ENCODE peak calls at places on chromosomes 1 and 21, in four cellular contexts. One of them, this sample, is unnamed.

GRCh38 chr21:35203093-35204021 is 154.3 kb upstream of the RUNX1 start:
- DNase-seq in WTC11: no peak
- DNase-seq in HepG2: no peak
- DNase-seq in K562: no peak
- DNase-seq in this sample: no peak

GRCh38 chr1:119279441-119280415 is 88.9 kb upstream of the HAO2 start:
- DNase-seq in WTC11: no peak
- DNase-seq in HepG2: peak
- DNase-seq in K562: no peak
- DNase-seq in this sample: no peak

GRCh38 chr21:15943009-15943666 is 213.4 kb downstream of the USP25 start:
- DNase-seq in WTC11: no peak
- DNase-seq in HepG2: peak
- DNase-seq in K562: no peak
- DNase-seq in this sample: no peak

GRCh38 chr1:167450843-167451242 is 67.5 kb downstream of the CD247 start:
- DNase-seq in WTC11: no peak
- DNase-seq in HepG2: no peak
- DNase-seq in K562: no peak
- DNase-seq in this sample: no peak

GRCh38 chr21:44657635-44658183 is at the start of gene KRTAP12-3:
- DNase-seq in WTC11: no peak
- DNase-seq in HepG2: no peak
- DNase-seq in K562: no peak
- DNase-seq in this sample: no peak

GRCh38 chr1:167491586-167492408 is 26.5 kb downstream of the CD247 start:
- DNase-seq in WTC11: peak
- DNase-seq in HepG2: no peak
- DNase-seq in K562: no peak
- DNase-seq in this sample: no peak

GRCh38 chr21:37593015-37593414 is 226.4 kb downstream of the DYRK1A start:
- DNase-seq in WTC11: peak
- DNase-seq in HepG2: no peak
- DNase-seq in K562: no peak
- DNase-seq in this sample: no peak

GRCh38 chr1:245677446-245678240 is 522.9 kb downstream of the KIF26B start:
- DNase-seq in WTC11: no peak
- DNase-seq in HepG2: no peak
- DNase-seq in K562: no peak
- DNase-seq in this sample: no peak

GRCh38 chr1:43914576-43915525 is 18.8 kb upstream of the ARTN start:
- DNase-seq in WTC11: no peak
- DNase-seq in HepG2: no peak
- DNase-seq in K562: no peak
- DNase-seq in this sample: no peak

GRCh38 chr1:30879940-30880339 is 28.6 kb downstream of the SDC3 start:
- DNase-seq in WTC11: peak
- DNase-seq in HepG2: no peak
- DNase-seq in K562: no peak
- DNase-seq in this sample: no peak

GRCh38 chr1:193694741-193695140 is 508.3 kb upstream of the B3GALT2 start:
- DNase-seq in WTC11: no peak
- DNase-seq in HepG2: no peak
- DNase-seq in K562: no peak
- DNase-seq in this sample: no peak

GRCh38 chr1:31754397-31754796 is 9.7 kb downstream of the ADGRB2 start:
- DNase-seq in WTC11: no peak
- DNase-seq in HepG2: no peak
- DNase-seq in K562: no peak
- DNase-seq in this sample: no peak

GRCh38 chr1:108075055-108075454 is 110.1 kb upstream of the VAV3 start:
- DNase-seq in WTC11: no peak
- DNase-seq in HepG2: no peak
- DNase-seq in K562: no peak
- DNase-seq in this sample: no peak

GRCh38 chr1:174998569-174999215 is 1.1 kb upstream of the CACYBP start:
- DNase-seq in WTC11: no peak
- DNase-seq in HepG2: peak
- DNase-seq in K562: peak
- DNase-seq in this sample: peak

GRCh38 chr1:210663730-210664573 is 335.2 kb downstream of the HHAT start:
- DNase-seq in WTC11: no peak
- DNase-seq in HepG2: no peak
- DNase-seq in K562: no peak
- DNase-seq in this sample: no peak

GRCh38 chr1:9792156-9793042 is 31.4 kb downstream of the CLSTN1 start:
- DNase-seq in WTC11: peak
- DNase-seq in HepG2: no peak
- DNase-seq in K562: peak
- DNase-seq in this sample: peak

GRCh38 chr1:43711049-43711448 is 3.7 kb downstream of the ST3GAL3 start:
- DNase-seq in WTC11: no peak
- DNase-seq in HepG2: no peak
- DNase-seq in K562: peak
- DNase-seq in this sample: no peak

GRCh38 chr1:209398330-209398991 is 185.1 kb upstream of the CAMK1G start:
- DNase-seq in WTC11: peak
- DNase-seq in HepG2: no peak
- DNase-seq in K562: no peak
- DNase-seq in this sample: no peak

GRCh38 chr1:29639156-29639736 is 402.9 kb downstream of the PTPRU start:
- DNase-seq in WTC11: no peak
- DNase-seq in HepG2: no peak
- DNase-seq in K562: no peak
- DNase-seq in this sample: no peak

GRCh38 chr1:93629101-93630059 is 52.3 kb downstream of the BCAR3 start:
- DNase-seq in WTC11: no peak
- DNase-seq in HepG2: peak
- DNase-seq in K562: peak
- DNase-seq in this sample: peak

GRCh38 chr1:60903591-60903990 is 178.8 kb upstream of the NFIA start:
- DNase-seq in WTC11: no peak
- DNase-seq in HepG2: no peak
- DNase-seq in K562: no peak
- DNase-seq in this sample: no peak

GRCh38 chr1:78833491-78833890 is 173.0 kb downstream of the ADGRL4 start:
- DNase-seq in WTC11: no peak
- DNase-seq in HepG2: no peak
- DNase-seq in K562: no peak
- DNase-seq in this sample: no peak

GRCh38 chr1:201542166-201543045 is 3.5 kb downstream of the NAV1 start:
- DNase-seq in WTC11: no peak
- DNase-seq in HepG2: no peak
- DNase-seq in K562: no peak
- DNase-seq in this sample: no peak

GRCh38 chr1:39631361-39632331 is 7.8 kb downstream of the HEYL start:
- DNase-seq in WTC11: no peak
- DNase-seq in HepG2: no peak
- DNase-seq in K562: peak
- DNase-seq in this sample: no peak

GRCh38 chr1:185789846-185790735 is 55.9 kb downstream of the HMCN1 start:
- DNase-seq in WTC11: no peak
- DNase-seq in HepG2: no peak
- DNase-seq in K562: no peak
- DNase-seq in this sample: no peak

GRCh38 chr1:186404454-186405051 is 28.9 kb downstream of the ODR4 start:
- DNase-seq in WTC11: no peak
- DNase-seq in HepG2: peak
- DNase-seq in K562: peak
- DNase-seq in this sample: peak

GRCh38 chr1:51331206-51332100 is 1.1 kb upstream of the TTC39A start:
- DNase-seq in WTC11: no peak
- DNase-seq in HepG2: peak
- DNase-seq in K562: peak
- DNase-seq in this sample: peak

GRCh38 chr1:225474986-225475820 is 47.4 kb upstream of the LBR start:
- DNase-seq in WTC11: peak
- DNase-seq in HepG2: peak
- DNase-seq in K562: peak
- DNase-seq in this sample: peak

GRCh38 chr1:209038735-209039134 is 544.8 kb upstream of the CAMK1G start:
- DNase-seq in WTC11: no peak
- DNase-seq in HepG2: no peak
- DNase-seq in K562: no peak
- DNase-seq in this sample: no peak

GRCh38 chr1:230163205-230163604 is 96.2 kb downstream of the GALNT2 start:
- DNase-seq in WTC11: no peak
- DNase-seq in HepG2: no peak
- DNase-seq in K562: no peak
- DNase-seq in this sample: no peak

GRCh38 chr1:91712981-91713841 is 172.7 kb downstream of the TGFBR3 start:
- DNase-seq in WTC11: no peak
- DNase-seq in HepG2: no peak
- DNase-seq in K562: no peak
- DNase-seq in this sample: no peak

GRCh38 chr1:233410906-233411305 is 83.4 kb downstream of the MAP3K21 start:
- DNase-seq in WTC11: no peak
- DNase-seq in HepG2: no peak
- DNase-seq in K562: no peak
- DNase-seq in this sample: no peak

GRCh38 chr21:33836408-33836807 is 79.2 kb downstream of the ATP5PO start:
- DNase-seq in WTC11: no peak
- DNase-seq in HepG2: no peak
- DNase-seq in K562: no peak
- DNase-seq in this sample: no peak

GRCh38 chr1:43065191-43065590 is 106.5 kb upstream of the SLC2A1 start:
- DNase-seq in WTC11: no peak
- DNase-seq in HepG2: no peak
- DNase-seq in K562: no peak
- DNase-seq in this sample: no peak

GRCh38 chr1:118101445-118101844 is 83.6 kb downstream of the SPAG17 start:
- DNase-seq in WTC11: no peak
- DNase-seq in HepG2: no peak
- DNase-seq in K562: no peak
- DNase-seq in this sample: no peak

GRCh38 chr1:229887043-229887822 is 179.8 kb upstream of the GALNT2 start:
- DNase-seq in WTC11: no peak
- DNase-seq in HepG2: no peak
- DNase-seq in K562: no peak
- DNase-seq in this sample: no peak

DNA sequence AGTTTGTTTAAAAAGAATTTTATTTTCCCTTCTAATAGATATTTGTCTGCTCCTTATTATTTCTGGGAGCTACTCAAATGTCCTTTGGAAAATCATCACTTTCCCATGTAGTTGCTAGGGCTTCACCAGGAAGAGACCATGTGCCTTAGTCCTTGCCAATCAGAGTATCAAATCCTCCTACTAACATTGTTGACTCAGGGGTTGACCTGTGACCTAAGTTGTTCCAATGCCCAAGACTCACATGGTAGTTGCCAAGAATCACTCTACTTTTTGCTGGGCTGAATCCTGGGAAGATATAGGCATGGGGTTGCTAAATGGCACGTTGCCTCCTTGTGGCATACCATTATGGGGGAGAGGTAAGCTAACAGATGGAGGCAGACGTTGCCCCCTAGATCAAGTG is 58.2 kb upstream of the FOXD3 start:
- DNase-seq in WTC11: no peak
- DNase-seq in HepG2: no peak
- DNase-seq in K562: no peak
- DNase-seq in this sample: no peak
- TF ChIP-seq ELF4 in WTC11: no peak
- TF ChIP-seq ELF4 in HepG2: no peak
- TF ChIP-seq ELF4 in K562: no peak
- TF ChIP-seq ELF4 in this sample: no peak

GRCh38 chr1:183571678-183572268 is 18.5 kb downstream of the NCF2 start:
- DNase-seq in WTC11: no peak
- DNase-seq in HepG2: no peak
- DNase-seq in K562: no peak
- DNase-seq in this sample: no peak
- TF ChIP-seq ELF4 in WTC11: no peak
- TF ChIP-seq ELF4 in HepG2: no peak
- TF ChIP-seq ELF4 in K562: no peak
- TF ChIP-seq ELF4 in this sample: no peak

GRCh38 chr1:110615548-110616130 is 9.5 kb upstream of the KCNA2 start:
- DNase-seq in WTC11: peak
- DNase-seq in HepG2: peak
- DNase-seq in K562: peak
- DNase-seq in this sample: peak
- TF ChIP-seq ELF4 in WTC11: no peak
- TF ChIP-seq ELF4 in HepG2: no peak
- TF ChIP-seq ELF4 in K562: no peak
- TF ChIP-seq ELF4 in this sample: no peak

GRCh38 chr1:96509351-96509750 is 212.2 kb upstream of the PTBP2 start:
- DNase-seq in WTC11: no peak
- DNase-seq in HepG2: no peak
- DNase-seq in K562: no peak
- DNase-seq in this sample: no peak
- TF ChIP-seq ELF4 in WTC11: no peak
- TF ChIP-seq ELF4 in HepG2: no peak
- TF ChIP-seq ELF4 in K562: no peak
- TF ChIP-seq ELF4 in this sample: no peak

GRCh38 chr1:16977377-16977776 is 3.0 kb downstream of the MFAP2 start:
- DNase-seq in WTC11: no peak
- DNase-seq in HepG2: no peak
- DNase-seq in K562: no peak
- DNase-seq in this sample: no peak
- TF ChIP-seq ELF4 in WTC11: no peak
- TF ChIP-seq ELF4 in HepG2: no peak
- TF ChIP-seq ELF4 in K562: no peak
- TF ChIP-seq ELF4 in this sample: no peak

GRCh38 chr1:26351591-26352337 is 2.2 kb downstream of the CRYBG2 start:
- DNase-seq in WTC11: no peak
- DNase-seq in HepG2: peak
- DNase-seq in K562: peak
- DNase-seq in this sample: no peak

GRCh38 chr1:26353976-26354820 is at the start of gene CRYBG2:
- DNase-seq in WTC11: no peak
- DNase-seq in HepG2: no peak
- DNase-seq in K562: peak
- DNase-seq in this sample: no peak

GRCh38 chr1:26352338-26352679 is 1.6 kb downstream of the CRYBG2 start:
- DNase-seq in WTC11: no peak
- DNase-seq in HepG2: no peak
- DNase-seq in K562: no peak
- DNase-seq in this sample: no peak

GRCh38 chr1:26354972-26355371 is 1.0 kb upstream of the CRYBG2 start:
- DNase-seq in WTC11: no peak
- DNase-seq in HepG2: no peak
- DNase-seq in K562: no peak
- DNase-seq in this sample: no peak

DNA sequence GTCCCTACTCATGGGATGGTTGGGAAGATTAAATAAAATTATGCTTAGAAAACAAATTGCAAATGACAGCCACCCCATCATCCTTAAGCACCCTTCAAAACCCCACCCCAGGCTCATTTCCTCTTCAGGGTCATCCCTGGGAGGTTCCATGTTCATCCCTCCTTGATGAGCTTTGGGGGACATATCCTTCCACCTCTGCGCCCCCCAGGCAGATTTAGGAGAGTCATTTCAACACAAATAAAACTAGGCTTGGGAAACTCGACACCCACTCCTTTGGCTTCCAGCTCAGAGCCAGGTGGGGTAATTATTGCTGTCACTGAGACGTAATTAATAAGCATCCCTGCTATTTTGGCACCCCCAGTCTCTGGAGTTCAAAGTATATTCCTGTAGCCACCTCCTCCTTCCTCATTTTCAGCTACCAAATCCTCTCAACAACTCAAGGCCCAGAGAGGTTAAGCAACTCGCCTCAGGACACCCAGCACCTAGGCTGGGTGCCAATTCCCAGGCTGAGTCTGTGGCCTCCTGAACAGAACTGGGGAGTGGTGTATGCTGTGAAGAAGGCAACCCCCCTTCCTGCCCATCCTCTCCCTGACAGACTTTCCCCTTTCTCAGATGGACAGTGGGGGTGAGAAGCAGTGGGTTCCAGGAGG is 595 bp downstream of the CRYBG2 start:
- DNase-seq in WTC11: no peak
- DNase-seq in HepG2: no peak
- DNase-seq in K562: no peak
- DNase-seq in this sample: no peak
- TF ChIP-seq ELF4 in WTC11: no peak
- TF ChIP-seq ELF4 in HepG2: no peak
- TF ChIP-seq ELF4 in K562: no peak
- TF ChIP-seq ELF4 in this sample: no peak